ENCODE peak calls at places on chromosomes 5 and 9, in eight cellular contexts. T is thyroid gland; D is GM23248; I is body of pancreas; V is lung; C is CD8-positive, alpha-beta memory T cell; F is IMR-90; L is tibial nerve. Y is an unnamed sample.
A peak's percentile ranks its signal among the peaks of the same experiment; 100 is the strongest.

GRCh38 chr5:27266184-27266583 is 227.8 kb upstream of the CDH9 start:
- DNase-seq in C (no peak), T (no peak), V (no peak), I (no peak), L (no peak), D (no peak), F (no peak), Y (no peak)

GRCh38 chr5:180209137-180209581 is at the start of gene RASGEF1C:
- DNase-seq in I (peak; percentile 64), F (peak; percentile 47), C (peak; percentile 37), L (peak; percentile 30), V (peak; percentile 43), D (peak; percentile 88), T (peak; percentile 76), Y (no peak)

GRCh38 chr9:71146511-71146910 is 25.1 kb upstream of the TRPM3 start:
- DNase-seq in C (no peak), T (no peak), D (no peak), V (no peak), F (no peak), I (no peak), L (no peak), Y (no peak)

GRCh38 chr5:160054831-160055230 is 45.9 kb downstream of the TTC1 start:
- DNase-seq in V (no peak), T (no peak), D (peak; percentile 67), F (peak; percentile 51), I (no peak), C (no peak), L (no peak), Y (peak; percentile 53)

GRCh38 chr9:94773655-94774054 is 47.2 kb downstream of the AOPEP start:
- DNase-seq in L (no peak), D (no peak), V (no peak), C (no peak), F (no peak), I (no peak), T (peak; percentile 30), Y (no peak)

GRCh38 chr5:31237159-31237558 is 43.7 kb downstream of the CDH6 start:
- DNase-seq in V (no peak), D (peak; percentile 12), I (no peak), C (no peak), T (no peak), F (peak; percentile 32), L (no peak), Y (no peak)

GRCh38 chr9:123329329-123329955 is 26.6 kb upstream of the CRB2 start:
- DNase-seq in L (no peak), C (no peak), D (peak; percentile 53), I (peak; percentile 46), V (peak; percentile 47), T (peak; percentile 56), F (no peak), Y (no peak)

GRCh38 chr5:163914911-163915310 is 409.5 kb downstream of the MAT2B start:
- DNase-seq in L (no peak), C (no peak), T (no peak), D (no peak), I (no peak), V (no peak), F (no peak), Y (no peak)

GRCh38 chr9:37417252-37417803 is 5.2 kb upstream of the GRHPR start:
- DNase-seq in L (no peak), F (no peak), V (no peak), I (no peak), T (no peak), C (no peak), D (no peak), Y (no peak)

GRCh38 chr5:16931334-16932110 is 4.6 kb downstream of the MYO10 start:
- DNase-seq in C (no peak), I (peak; percentile 76), D (no peak), T (peak; percentile 89), L (no peak), F (no peak), V (peak; percentile 67), Y (no peak)

GRCh38 chr5:36842087-36842486 is 34.5 kb upstream of the NIPBL start:
- DNase-seq in C (no peak), T (no peak), L (no peak), F (no peak), D (no peak), V (no peak), I (no peak), Y (no peak)

GRCh38 chr9:104094534-104095020 is 468 bp downstream of the SMC2 start:
- DNase-seq in L (no peak), I (no peak), F (no peak), D (peak; percentile 36), T (no peak), C (no peak), V (no peak), Y (no peak)

GRCh38 chr5:56003179-56003578 is 8.4 kb upstream of the IL6ST start:
- DNase-seq in I (peak; percentile 90), F (peak; percentile 62), L (no peak), V (no peak), D (peak; percentile 84), T (no peak), C (no peak), Y (no peak)

GRCh38 chr5:39980056-39980455 is 555.3 kb upstream of the DAB2 start:
- DNase-seq in D (peak; percentile 1), L (no peak), F (no peak), C (no peak), I (no peak), V (no peak), T (no peak), Y (peak; percentile 3)

GRCh38 chr9:70114898-70115297 is 71.2 kb downstream of the MAMDC2 start:
- DNase-seq in T (no peak), L (no peak), C (no peak), F (no peak), I (no peak), D (no peak), V (no peak), Y (no peak)
- H3K27ac ChIP-seq in T (no peak overlapping the region), L (no peak overlapping the region), C (no peak overlapping the region), F (no peak overlapping the region), I (no peak overlapping the region), D (no peak overlapping the region), V (no peak overlapping the region), Y (no peak overlapping the region)

GRCh38 chr9:98603821-98604383 is 104.8 kb downstream of the GABBR2 start:
- DNase-seq in L (no peak), T (peak; percentile 76), C (no peak), V (no peak), D (peak; percentile 92), F (peak; percentile 63), I (no peak), Y (no peak)

GRCh38 chr9:98602839-98603238 is 105.9 kb downstream of the GABBR2 start:
- DNase-seq in F (no peak), L (no peak), I (no peak), C (no peak), T (no peak), D (no peak), V (no peak), Y (peak; percentile 16)

GRCh38 chr9:98607152-98607551 is 101.6 kb downstream of the GABBR2 start:
- DNase-seq in F (peak; percentile 98), I (no peak), D (peak; percentile 46), V (no peak), L (no peak), C (no peak), T (no peak), Y (no peak)

GRCh38 chr9:98606730-98607129 is 102.0 kb downstream of the GABBR2 start:
- DNase-seq in I (no peak), D (no peak), C (no peak), V (no peak), T (no peak), F (no peak), L (no peak), Y (no peak)

GRCh38 chr9:98605116-98605515 is 103.6 kb downstream of the GABBR2 start:
- DNase-seq in C (no peak), F (no peak), D (no peak), I (no peak), V (no peak), L (no peak), T (no peak), Y (no peak)
- H3K36me3 ChIP-seq in C (no peaks in the 10 kb centered on the region), F (no peaks in the 10 kb centered on the region), D (no peaks in the 10 kb centered on the region), I (no peaks in the 10 kb centered on the region), V (no peaks in the 10 kb centered on the region), L (no peaks in the 10 kb centered on the region), T (no peaks in the 10 kb centered on the region), Y (no peaks in the 10 kb centered on the region)

GRCh38 chr9:128098017-128098935 is 29.3 kb downstream of the PTGES2 start:
- DNase-seq in C (no peak), T (peak; percentile 98), D (peak; percentile 98), V (peak; percentile 95), I (peak; percentile 99), F (peak; percentile 98), L (peak; percentile 91), Y (peak; percentile 96)

GRCh38 chr9:128100581-128100980 is 26.9 kb downstream of the PTGES2 start:
- DNase-seq in T (no peak), F (no peak), I (no peak), V (no peak), D (no peak), L (no peak), C (no peak), Y (no peak)

GRCh38 chr9:128099932-128100491 is 27.5 kb downstream of the PTGES2 start:
- DNase-seq in L (no peak), V (no peak), I (peak; percentile 45), C (no peak), D (peak; percentile 29), T (peak; percentile 62), F (no peak), Y (no peak)

GRCh38 chr9:128097156-128098016 is 29.4 kb downstream of the SLC25A25 start:
- DNase-seq in L (no peak), V (no peak), F (no peak), C (no peak), T (no peak), D (no peak), I (no peak), Y (no peak)

DNA sequence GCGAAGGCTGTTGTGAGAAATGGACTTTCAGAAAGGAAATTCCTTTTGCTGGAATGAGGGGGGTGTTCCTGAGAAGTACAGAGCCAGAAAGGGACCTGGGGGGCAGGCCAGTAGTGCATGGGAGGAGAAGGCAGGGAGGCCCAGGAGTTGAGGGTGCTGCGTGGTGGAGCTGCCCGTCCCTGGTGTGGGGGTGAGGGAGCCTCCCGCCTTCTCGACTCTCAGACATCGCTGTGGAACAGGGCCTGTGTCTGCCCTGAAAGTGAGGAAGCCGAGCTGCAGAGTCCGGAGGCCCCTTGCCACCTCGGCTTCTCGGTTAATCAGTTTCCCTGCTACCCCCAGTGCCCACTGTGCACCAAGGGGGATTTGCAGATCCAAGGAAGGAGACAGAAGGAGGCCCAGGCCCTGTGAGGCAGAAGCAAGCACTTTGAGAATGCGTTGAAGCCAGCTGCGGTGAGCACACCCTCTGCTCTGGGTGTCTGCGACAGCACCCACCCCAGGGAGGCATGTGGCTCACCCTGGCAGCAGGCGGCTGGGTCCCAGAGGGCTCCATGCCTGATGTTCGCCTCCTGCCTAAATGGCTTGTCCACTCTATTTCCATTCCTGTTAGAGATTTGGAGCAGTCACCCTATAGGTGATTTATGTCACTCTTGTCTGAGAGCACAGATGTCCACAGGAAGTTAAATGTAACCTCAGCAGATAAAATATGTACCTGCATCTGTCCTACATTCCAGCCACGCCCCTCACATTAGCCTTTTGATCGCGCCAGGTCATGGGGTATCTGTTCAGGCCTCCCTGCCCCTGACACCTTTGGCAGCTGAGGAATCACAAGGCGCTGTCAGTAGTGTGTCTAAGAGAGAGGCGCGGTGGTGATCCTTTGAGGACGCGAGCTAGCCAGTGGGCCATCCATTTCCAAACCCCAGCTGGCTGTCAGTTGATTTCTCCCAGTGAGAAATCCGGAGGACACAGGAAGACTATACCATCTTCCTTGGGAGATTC is 28.3 kb downstream of the PTGES2 start:
- DNase-seq in V (no peak), C (no peak), T (peak; percentile 48), D (peak; percentile 67), L (no peak), I (no peak), F (no peak), Y (no peak)
- H3K4me3 ChIP-seq in V (peak overlapping the region; percentile 66), C (no peak overlapping the region), T (peak overlapping the region; percentile 0), D (peak overlapping the region; percentile 75), L (peak overlapping the region; percentile 41), I (peak overlapping the region; percentile 35), F (peak overlapping the region; percentile 47), Y (peak overlapping the region; percentile 65)

GRCh38 chr5:133285583-133286021 is 233.8 kb downstream of the HSPA4 start:
- DNase-seq in F (peak; percentile 51), L (no peak), I (peak; percentile 43), D (peak; percentile 50), T (no peak), C (no peak), V (no peak), Y (no peak)
- H3K27ac ChIP-seq in F (no peak overlapping the region), L (no peak overlapping the region), I (no peak overlapping the region), D (no peak overlapping the region), T (no peak overlapping the region), C (no peak overlapping the region), V (no peak overlapping the region), Y (no peak overlapping the region)

Y was measured in brain microvascular endothelial cell.